ENCODE peak calls at places on chromosomes 4 and X, in nine cellular contexts. One of them, this sample, is unnamed.
A peak's percentile ranks its signal among the peaks of the same experiment; 100 is the strongest.

GRCh38 chrX:130575831-130576404 is 174.1 kb downstream of the RBMX2 start:
- DNase-seq in tibial artery: peak; percentile 62
- DNase-seq in Peyer's patch: no peak
- DNase-seq in spleen: no peak
- DNase-seq in cardiac muscle cell: peak; percentile 68
- DNase-seq in IMR-90: peak; percentile 33
- DNase-seq in ovary: no peak
- DNase-seq in prostate gland: no peak
- DNase-seq in endodermal cell: peak; percentile 67
- DNase-seq in this sample: peak; percentile 31

GRCh38 chr4:74056858-74057562 is 18.5 kb upstream of the CXCL3 start:
- DNase-seq in ovary: no peak
- DNase-seq in tibial artery: no peak
- DNase-seq in Peyer's patch: no peak
- DNase-seq in spleen: no peak
- DNase-seq in cardiac muscle cell: no peak
- DNase-seq in endodermal cell: no peak
- DNase-seq in prostate gland: no peak
- DNase-seq in IMR-90: peak; percentile 95
- DNase-seq in this sample: no peak

GRCh38 chrX:36640232-36640631 is 367.9 kb upstream of the FAM47C start:
- DNase-seq in endodermal cell: no peak
- DNase-seq in Peyer's patch: no peak
- DNase-seq in ovary: no peak
- DNase-seq in spleen: no peak
- DNase-seq in cardiac muscle cell: no peak
- DNase-seq in tibial artery: no peak
- DNase-seq in prostate gland: no peak
- DNase-seq in IMR-90: no peak
- DNase-seq in this sample: no peak

GRCh38 chr4:151719045-151719743 is 41.6 kb downstream of the GATB start:
- DNase-seq in IMR-90: no peak
- DNase-seq in spleen: no peak
- DNase-seq in cardiac muscle cell: peak; percentile 71
- DNase-seq in endodermal cell: no peak
- DNase-seq in Peyer's patch: no peak
- DNase-seq in tibial artery: no peak
- DNase-seq in ovary: no peak
- DNase-seq in prostate gland: no peak
- DNase-seq in this sample: no peak

GRCh38 chr4:104976258-104976657 is 170.4 kb upstream of the TET2 start:
- DNase-seq in tibial artery: no peak
- DNase-seq in endodermal cell: no peak
- DNase-seq in cardiac muscle cell: no peak
- DNase-seq in prostate gland: no peak
- DNase-seq in ovary: no peak
- DNase-seq in IMR-90: no peak
- DNase-seq in Peyer's patch: no peak
- DNase-seq in spleen: no peak
- DNase-seq in this sample: no peak

GRCh38 chr4:48071171-48071570 is 54.6 kb downstream of the NIPAL1 start:
- DNase-seq in IMR-90: no peak
- DNase-seq in prostate gland: no peak
- DNase-seq in ovary: no peak
- DNase-seq in spleen: no peak
- DNase-seq in endodermal cell: no peak
- DNase-seq in cardiac muscle cell: no peak
- DNase-seq in Peyer's patch: no peak
- DNase-seq in tibial artery: no peak
- DNase-seq in this sample: no peak

GRCh38 chrX:38860106-38861013 is 59.1 kb downstream of the MID1IP1 start:
- DNase-seq in endodermal cell: no peak
- DNase-seq in Peyer's patch: no peak
- DNase-seq in cardiac muscle cell: no peak
- DNase-seq in prostate gland: no peak
- DNase-seq in tibial artery: no peak
- DNase-seq in ovary: no peak
- DNase-seq in IMR-90: no peak
- DNase-seq in spleen: no peak
- DNase-seq in this sample: no peak

GRCh38 chr4:130422255-130422654 is 1326.3 kb downstream of the C4orf33 start:
- DNase-seq in IMR-90: no peak
- DNase-seq in tibial artery: no peak
- DNase-seq in prostate gland: no peak
- DNase-seq in spleen: no peak
- DNase-seq in ovary: no peak
- DNase-seq in endodermal cell: no peak
- DNase-seq in cardiac muscle cell: no peak
- DNase-seq in Peyer's patch: no peak
- DNase-seq in this sample: no peak

GRCh38 chr4:1535926-1536578 is 129.8 kb upstream of the NKX1-1 start:
- DNase-seq in ovary: no peak
- DNase-seq in prostate gland: no peak
- DNase-seq in tibial artery: no peak
- DNase-seq in cardiac muscle cell: no peak
- DNase-seq in Peyer's patch: no peak
- DNase-seq in endodermal cell: no peak
- DNase-seq in spleen: peak; percentile 69
- DNase-seq in IMR-90: no peak
- DNase-seq in this sample: no peak

GRCh38 chrX:73289039-73289438 is 74.4 kb upstream of the NAP1L2 start:
- DNase-seq in prostate gland: no peak
- DNase-seq in spleen: no peak
- DNase-seq in endodermal cell: peak; percentile 79
- DNase-seq in tibial artery: no peak
- DNase-seq in ovary: no peak
- DNase-seq in Peyer's patch: no peak
- DNase-seq in cardiac muscle cell: no peak
- DNase-seq in IMR-90: no peak
- DNase-seq in this sample: no peak

GRCh38 chrX:9906919-9907318 is 60.2 kb upstream of the CLDN34 start:
- DNase-seq in ovary: no peak
- DNase-seq in IMR-90: no peak
- DNase-seq in Peyer's patch: no peak
- DNase-seq in prostate gland: no peak
- DNase-seq in cardiac muscle cell: no peak
- DNase-seq in endodermal cell: peak; percentile 82
- DNase-seq in spleen: peak; percentile 66
- DNase-seq in tibial artery: no peak
- DNase-seq in this sample: no peak

GRCh38 chrX:7085879-7086278 is 61.6 kb upstream of the STS start:
- DNase-seq in ovary: no peak
- DNase-seq in endodermal cell: no peak
- DNase-seq in prostate gland: no peak
- DNase-seq in IMR-90: no peak
- DNase-seq in spleen: no peak
- DNase-seq in cardiac muscle cell: no peak
- DNase-seq in Peyer's patch: no peak
- DNase-seq in tibial artery: no peak
- DNase-seq in this sample: no peak

GRCh38 chrX:7090506-7091095 is 56.9 kb upstream of the STS start:
- DNase-seq in prostate gland: no peak
- DNase-seq in IMR-90: no peak
- DNase-seq in endodermal cell: no peak
- DNase-seq in ovary: no peak
- DNase-seq in cardiac muscle cell: no peak
- DNase-seq in tibial artery: no peak
- DNase-seq in Peyer's patch: no peak
- DNase-seq in spleen: no peak
- DNase-seq in this sample: no peak

GRCh38 chrX:7086384-7086783 is 61.1 kb upstream of the STS start:
- DNase-seq in endodermal cell: no peak
- DNase-seq in IMR-90: no peak
- DNase-seq in cardiac muscle cell: no peak
- DNase-seq in Peyer's patch: no peak
- DNase-seq in prostate gland: no peak
- DNase-seq in ovary: no peak
- DNase-seq in spleen: no peak
- DNase-seq in tibial artery: no peak
- DNase-seq in this sample: no peak

GRCh38 chrX:7091923-7092322 is 55.6 kb upstream of the STS start:
- DNase-seq in endodermal cell: no peak
- DNase-seq in prostate gland: no peak
- DNase-seq in Peyer's patch: no peak
- DNase-seq in cardiac muscle cell: no peak
- DNase-seq in spleen: no peak
- DNase-seq in IMR-90: no peak
- DNase-seq in ovary: no peak
- DNase-seq in tibial artery: no peak
- DNase-seq in this sample: no peak

GRCh38 chrX:7088968-7089615 is 58.4 kb upstream of the STS start:
- DNase-seq in Peyer's patch: peak; percentile 65
- DNase-seq in ovary: no peak
- DNase-seq in endodermal cell: peak; percentile 76
- DNase-seq in IMR-90: no peak
- DNase-seq in cardiac muscle cell: peak; percentile 19
- DNase-seq in spleen: peak; percentile 84
- DNase-seq in prostate gland: no peak
- DNase-seq in tibial artery: no peak
- DNase-seq in this sample: no peak
- TF ChIP-seq CTCF in Peyer's patch: peak; percentile 31
- TF ChIP-seq CTCF in ovary: no peak
- TF ChIP-seq CTCF in endodermal cell: peak; percentile 85
- TF ChIP-seq CTCF in IMR-90: no peak
- TF ChIP-seq CTCF in cardiac muscle cell: no peak
- TF ChIP-seq CTCF in spleen: peak; percentile 45
- TF ChIP-seq CTCF in prostate gland: no peak
- TF ChIP-seq CTCF in tibial artery: no peak
- TF ChIP-seq CTCF in this sample: no peak

DNA sequence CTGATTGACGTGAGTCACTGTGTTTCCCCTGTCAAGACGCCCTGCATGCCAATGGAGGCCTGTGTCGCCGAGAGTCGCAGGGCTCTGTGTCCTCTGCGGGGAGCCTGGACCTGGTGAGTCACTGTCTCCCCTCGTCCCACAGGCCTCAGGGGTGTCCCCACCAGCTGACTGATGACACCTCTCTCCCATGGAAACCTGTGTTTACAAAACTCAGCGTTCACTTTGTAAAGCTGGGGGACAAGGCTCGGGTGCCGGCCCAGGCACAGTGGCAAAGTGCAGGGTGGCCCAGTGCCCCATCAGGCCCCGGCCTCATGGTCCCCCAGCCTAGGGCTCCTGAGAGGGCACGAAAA is 21.2 kb upstream of the HGFAC start:
- DNase-seq in Peyer's patch: no peak
- DNase-seq in IMR-90: no peak
- DNase-seq in ovary: no peak
- DNase-seq in endodermal cell: peak; percentile 42
- DNase-seq in cardiac muscle cell: no peak
- DNase-seq in prostate gland: no peak
- DNase-seq in tibial artery: peak; percentile 48
- DNase-seq in spleen: peak; percentile 54
- DNase-seq in this sample: peak; percentile 13
- H3K36me3 ChIP-seq in Peyer's patch: peaks cover 50% of the 10 kb centered on the region
- H3K36me3 ChIP-seq in IMR-90: peaks cover 35% of the 10 kb centered on the region
- H3K36me3 ChIP-seq in ovary: no peaks in the 10 kb centered on the region
- H3K36me3 ChIP-seq in endodermal cell: peaks cover 12% of the 10 kb centered on the region
- H3K36me3 ChIP-seq in cardiac muscle cell: peaks cover 7% of the 10 kb centered on the region
- H3K36me3 ChIP-seq in prostate gland: no peaks in the 10 kb centered on the region
- H3K36me3 ChIP-seq in tibial artery: peaks cover 87% of the 10 kb centered on the region
- H3K36me3 ChIP-seq in spleen: no peaks in the 10 kb centered on the region
- H3K36me3 ChIP-seq in this sample: no peaks in the 10 kb centered on the region

GRCh38 chr4:157221426-157221894 is 932 bp downstream of the GRIA2 start:
- DNase-seq in tibial artery: no peak
- DNase-seq in ovary: no peak
- DNase-seq in prostate gland: no peak
- DNase-seq in Peyer's patch: no peak
- DNase-seq in endodermal cell: no peak
- DNase-seq in spleen: peak; percentile 38
- DNase-seq in IMR-90: no peak
- DNase-seq in cardiac muscle cell: no peak
- DNase-seq in this sample: no peak

GRCh38 chr4:157220026-157220881 is at the start of gene GRIA2:
- DNase-seq in cardiac muscle cell: peak; percentile 91
- DNase-seq in ovary: peak; percentile 17
- DNase-seq in prostate gland: no peak
- DNase-seq in spleen: peak; percentile 69
- DNase-seq in tibial artery: peak; percentile 72
- DNase-seq in Peyer's patch: no peak
- DNase-seq in endodermal cell: peak; percentile 94
- DNase-seq in IMR-90: peak; percentile 54
- DNase-seq in this sample: no peak

GRCh38 chr4:157223446-157223845 is 2.9 kb downstream of the GRIA2 start:
- DNase-seq in Peyer's patch: no peak
- DNase-seq in prostate gland: no peak
- DNase-seq in spleen: no peak
- DNase-seq in endodermal cell: no peak
- DNase-seq in tibial artery: no peak
- DNase-seq in IMR-90: no peak
- DNase-seq in cardiac muscle cell: no peak
- DNase-seq in ovary: no peak
- DNase-seq in this sample: no peak

GRCh38 chr4:157222764-157223145 is 2.2 kb downstream of the GRIA2 start:
- DNase-seq in IMR-90: no peak
- DNase-seq in prostate gland: no peak
- DNase-seq in tibial artery: no peak
- DNase-seq in cardiac muscle cell: no peak
- DNase-seq in ovary: no peak
- DNase-seq in endodermal cell: no peak
- DNase-seq in spleen: peak; percentile 36
- DNase-seq in Peyer's patch: no peak
- DNase-seq in this sample: no peak

GRCh38 chr4:157221895-157222763 is 1.6 kb downstream of the GRIA2 start:
- DNase-seq in endodermal cell: peak; percentile 87
- DNase-seq in prostate gland: no peak
- DNase-seq in Peyer's patch: no peak
- DNase-seq in IMR-90: no peak
- DNase-seq in cardiac muscle cell: peak; percentile 53
- DNase-seq in spleen: peak; percentile 50
- DNase-seq in ovary: no peak
- DNase-seq in tibial artery: peak; percentile 68
- DNase-seq in this sample: peak; percentile 45
- TF ChIP-seq CTCF in endodermal cell: peak; percentile 66
- TF ChIP-seq CTCF in prostate gland: no peak
- TF ChIP-seq CTCF in Peyer's patch: no peak
- TF ChIP-seq CTCF in IMR-90: no peak
- TF ChIP-seq CTCF in cardiac muscle cell: no peak
- TF ChIP-seq CTCF in spleen: no peak
- TF ChIP-seq CTCF in ovary: no peak
- TF ChIP-seq CTCF in tibial artery: no peak
- TF ChIP-seq CTCF in this sample: no peak

DNA sequence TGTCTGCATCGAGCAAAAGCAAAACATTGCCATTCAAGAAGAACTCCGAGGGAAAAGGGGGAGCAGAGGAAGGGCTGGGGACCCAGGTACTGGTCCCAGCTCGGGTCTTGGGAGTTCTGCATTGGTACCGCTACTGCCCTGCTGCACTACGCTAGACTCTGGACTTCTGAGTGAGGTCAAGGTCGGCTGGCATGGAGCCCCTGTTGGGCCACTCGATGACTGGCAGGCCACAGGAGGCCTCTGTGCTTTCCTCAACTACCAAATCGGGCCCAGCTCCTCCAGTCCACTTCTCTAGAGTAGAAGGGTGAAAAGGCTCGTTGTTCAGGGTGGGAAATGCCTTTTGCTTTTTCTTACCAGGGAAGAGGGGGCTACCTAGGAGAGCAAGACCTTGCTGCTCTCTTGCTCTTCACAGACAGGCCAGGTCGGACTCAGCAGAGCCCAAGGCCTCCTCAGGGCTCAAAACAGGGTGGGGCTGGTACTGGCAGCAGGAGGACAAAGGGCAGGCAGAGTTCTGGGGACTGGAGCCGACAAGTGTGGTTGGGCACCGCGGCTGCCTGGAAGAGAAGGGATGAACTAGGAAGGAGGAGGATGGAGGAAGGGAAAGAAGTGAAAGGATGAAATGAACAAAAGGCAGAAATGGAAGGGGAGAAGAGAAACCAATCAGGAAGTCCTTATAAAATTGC is 8.9 kb upstream of the IRAK1 start:
- DNase-seq in endodermal cell: no peak
- DNase-seq in Peyer's patch: no peak
- DNase-seq in spleen: peak; percentile 52
- DNase-seq in cardiac muscle cell: no peak
- DNase-seq in prostate gland: no peak
- DNase-seq in ovary: no peak
- DNase-seq in IMR-90: no peak
- DNase-seq in tibial artery: no peak
- DNase-seq in this sample: peak; percentile 55
- H3K36me3 ChIP-seq in endodermal cell: peaks cover 7% of the 10 kb centered on the region
- H3K36me3 ChIP-seq in Peyer's patch: peaks cover 30% of the 10 kb centered on the region
- H3K36me3 ChIP-seq in spleen: peaks cover 30% of the 10 kb centered on the region
- H3K36me3 ChIP-seq in cardiac muscle cell: no peaks in the 10 kb centered on the region
- H3K36me3 ChIP-seq in prostate gland: no peaks in the 10 kb centered on the region
- H3K36me3 ChIP-seq in ovary: no peaks in the 10 kb centered on the region
- H3K36me3 ChIP-seq in IMR-90: peaks cover 18% of the 10 kb centered on the region
- H3K36me3 ChIP-seq in tibial artery: peaks cover 31% of the 10 kb centered on the region
- H3K36me3 ChIP-seq in this sample: no peaks in the 10 kb centered on the region